ENCODE peak calls at places on chromosomes 7 and 10, in ten cellular contexts. One of them, this sample, is unnamed.

GRCh38 chr10:5434017-5434753 is 21.8 kb downstream of the NET1 start:
- DNase-seq in HCT116: peak
- DNase-seq in A549: peak
- DNase-seq in heart left ventricle: no peak
- DNase-seq in IMR-90: peak
- DNase-seq in GM12878: no peak
- DNase-seq in body of pancreas: no peak
- DNase-seq in suprapubic skin: no peak
- DNase-seq in tibial nerve: no peak
- DNase-seq in stomach: no peak
- DNase-seq in this sample: no peak

GRCh38 chr10:107898392-107898791 is 733.9 kb upstream of the SORCS1 start:
- DNase-seq in GM12878: no peak
- DNase-seq in tibial nerve: no peak
- DNase-seq in IMR-90: no peak
- DNase-seq in stomach: no peak
- DNase-seq in heart left ventricle: no peak
- DNase-seq in body of pancreas: no peak
- DNase-seq in suprapubic skin: no peak
- DNase-seq in A549: no peak
- DNase-seq in HCT116: no peak
- DNase-seq in this sample: no peak

GRCh38 chr10:127405221-127405620 is 143.9 kb upstream of the NPS start:
- DNase-seq in A549: no peak
- DNase-seq in body of pancreas: no peak
- DNase-seq in suprapubic skin: no peak
- DNase-seq in GM12878: no peak
- DNase-seq in heart left ventricle: no peak
- DNase-seq in IMR-90: peak
- DNase-seq in stomach: no peak
- DNase-seq in tibial nerve: no peak
- DNase-seq in HCT116: no peak
- DNase-seq in this sample: no peak

GRCh38 chr7:20296444-20296843 is 34.3 kb upstream of the ITGB8 start:
- DNase-seq in IMR-90: no peak
- DNase-seq in heart left ventricle: no peak
- DNase-seq in tibial nerve: no peak
- DNase-seq in suprapubic skin: no peak
- DNase-seq in A549: no peak
- DNase-seq in HCT116: no peak
- DNase-seq in stomach: no peak
- DNase-seq in body of pancreas: no peak
- DNase-seq in GM12878: no peak
- DNase-seq in this sample: no peak

GRCh38 chr10:86596266-86596665 is 58.1 kb upstream of the OPN4 start:
- DNase-seq in GM12878: no peak
- DNase-seq in tibial nerve: no peak
- DNase-seq in body of pancreas: no peak
- DNase-seq in heart left ventricle: no peak
- DNase-seq in IMR-90: no peak
- DNase-seq in suprapubic skin: no peak
- DNase-seq in A549: no peak
- DNase-seq in stomach: no peak
- DNase-seq in HCT116: no peak
- DNase-seq in this sample: no peak

GRCh38 chr10:3245395-3245794 is 72.8 kb upstream of the PITRM1 start:
- DNase-seq in HCT116: no peak
- DNase-seq in IMR-90: no peak
- DNase-seq in heart left ventricle: no peak
- DNase-seq in tibial nerve: no peak
- DNase-seq in A549: no peak
- DNase-seq in suprapubic skin: peak
- DNase-seq in body of pancreas: no peak
- DNase-seq in GM12878: no peak
- DNase-seq in stomach: no peak
- DNase-seq in this sample: no peak

GRCh38 chr10:62106929-62107519 is 161.6 kb downstream of the RTKN2 start:
- DNase-seq in HCT116: no peak
- DNase-seq in GM12878: no peak
- DNase-seq in IMR-90: no peak
- DNase-seq in body of pancreas: no peak
- DNase-seq in heart left ventricle: no peak
- DNase-seq in tibial nerve: no peak
- DNase-seq in A549: no peak
- DNase-seq in suprapubic skin: no peak
- DNase-seq in stomach: no peak
- DNase-seq in this sample: no peak

GRCh38 chr10:129865960-129866359 is 98.1 kb downstream of the EBF3 start:
- DNase-seq in stomach: no peak
- DNase-seq in tibial nerve: no peak
- DNase-seq in suprapubic skin: no peak
- DNase-seq in HCT116: no peak
- DNase-seq in IMR-90: no peak
- DNase-seq in heart left ventricle: no peak
- DNase-seq in body of pancreas: no peak
- DNase-seq in A549: no peak
- DNase-seq in GM12878: no peak
- DNase-seq in this sample: no peak

GRCh38 chr7:122343986-122344620 is 39.6 kb upstream of the FEZF1 start:
- DNase-seq in GM12878: no peak
- DNase-seq in A549: no peak
- DNase-seq in stomach: no peak
- DNase-seq in heart left ventricle: no peak
- DNase-seq in HCT116: no peak
- DNase-seq in suprapubic skin: no peak
- DNase-seq in tibial nerve: no peak
- DNase-seq in IMR-90: no peak
- DNase-seq in body of pancreas: no peak
- DNase-seq in this sample: no peak

GRCh38 chr10:112185959-112186358 is 2.4 kb upstream of the GPAM start:
- DNase-seq in heart left ventricle: no peak
- DNase-seq in HCT116: no peak
- DNase-seq in IMR-90: no peak
- DNase-seq in stomach: no peak
- DNase-seq in tibial nerve: no peak
- DNase-seq in suprapubic skin: no peak
- DNase-seq in A549: no peak
- DNase-seq in GM12878: no peak
- DNase-seq in body of pancreas: no peak
- DNase-seq in this sample: no peak

GRCh38 chr10:97321032-97321806 is 2.1 kb downstream of the FRAT1 start:
- DNase-seq in body of pancreas: peak
- DNase-seq in tibial nerve: peak
- DNase-seq in heart left ventricle: peak
- DNase-seq in stomach: no peak
- DNase-seq in suprapubic skin: peak
- DNase-seq in A549: no peak
- DNase-seq in IMR-90: no peak
- DNase-seq in HCT116: no peak
- DNase-seq in GM12878: no peak
- DNase-seq in this sample: no peak

GRCh38 chr10:23343591-23344225 is 889 bp downstream of the C10orf67 start:
- DNase-seq in stomach: peak
- DNase-seq in suprapubic skin: no peak
- DNase-seq in GM12878: no peak
- DNase-seq in HCT116: no peak
- DNase-seq in heart left ventricle: peak
- DNase-seq in IMR-90: peak
- DNase-seq in body of pancreas: peak
- DNase-seq in A549: peak
- DNase-seq in tibial nerve: no peak
- DNase-seq in this sample: peak

GRCh38 chr10:97679594-97679993 is 7.4 kb downstream of the AVPI1 start:
- DNase-seq in stomach: no peak
- DNase-seq in heart left ventricle: no peak
- DNase-seq in HCT116: no peak
- DNase-seq in IMR-90: no peak
- DNase-seq in body of pancreas: no peak
- DNase-seq in suprapubic skin: no peak
- DNase-seq in GM12878: no peak
- DNase-seq in A549: no peak
- DNase-seq in tibial nerve: no peak
- DNase-seq in this sample: no peak

GRCh38 chr7:137967143-137968018 is 34.5 kb downstream of the CREB3L2 start:
- DNase-seq in HCT116: no peak
- DNase-seq in IMR-90: peak
- DNase-seq in A549: peak
- DNase-seq in stomach: no peak
- DNase-seq in suprapubic skin: no peak
- DNase-seq in heart left ventricle: no peak
- DNase-seq in GM12878: no peak
- DNase-seq in body of pancreas: no peak
- DNase-seq in tibial nerve: no peak
- DNase-seq in this sample: no peak

GRCh38 chr10:30270247-30270646 is 78.8 kb downstream of the MTPAP start:
- DNase-seq in HCT116: no peak
- DNase-seq in GM12878: no peak
- DNase-seq in A549: peak
- DNase-seq in heart left ventricle: no peak
- DNase-seq in stomach: no peak
- DNase-seq in suprapubic skin: no peak
- DNase-seq in tibial nerve: no peak
- DNase-seq in body of pancreas: no peak
- DNase-seq in IMR-90: peak
- DNase-seq in this sample: no peak

GRCh38 chr7:22156205-22156604 is 200.7 kb downstream of the RAPGEF5 start:
- DNase-seq in GM12878: no peak
- DNase-seq in HCT116: peak
- DNase-seq in A549: peak
- DNase-seq in suprapubic skin: no peak
- DNase-seq in stomach: no peak
- DNase-seq in heart left ventricle: no peak
- DNase-seq in body of pancreas: no peak
- DNase-seq in IMR-90: peak
- DNase-seq in tibial nerve: no peak
- DNase-seq in this sample: no peak

GRCh38 chr10:102503264-102504178 is at the start of gene SUFU:
- DNase-seq in heart left ventricle: peak
- DNase-seq in GM12878: peak
- DNase-seq in tibial nerve: peak
- DNase-seq in A549: peak
- DNase-seq in stomach: peak
- DNase-seq in suprapubic skin: peak
- DNase-seq in body of pancreas: peak
- DNase-seq in IMR-90: peak
- DNase-seq in HCT116: peak
- DNase-seq in this sample: peak
- TF ChIP-seq POLR2A in heart left ventricle: peak
- TF ChIP-seq POLR2A in GM12878: peak
- TF ChIP-seq POLR2A in tibial nerve: no peak
- TF ChIP-seq POLR2A in A549: peak
- TF ChIP-seq POLR2A in stomach: no peak
- TF ChIP-seq POLR2A in suprapubic skin: peak
- TF ChIP-seq POLR2A in body of pancreas: peak
- TF ChIP-seq POLR2A in IMR-90: peak
- TF ChIP-seq POLR2A in HCT116: peak
- TF ChIP-seq POLR2A in this sample: no peak

GRCh38 chr7:2512713-2513112 is 6.9 kb upstream of the LFNG start:
- DNase-seq in body of pancreas: no peak
- DNase-seq in GM12878: no peak
- DNase-seq in A549: no peak
- DNase-seq in HCT116: no peak
- DNase-seq in IMR-90: no peak
- DNase-seq in heart left ventricle: no peak
- DNase-seq in suprapubic skin: no peak
- DNase-seq in tibial nerve: no peak
- DNase-seq in stomach: no peak
- DNase-seq in this sample: no peak
- H3K27ac ChIP-seq in body of pancreas: no peak
- H3K27ac ChIP-seq in GM12878: no peak
- H3K27ac ChIP-seq in A549: peak
- H3K27ac ChIP-seq in HCT116: no peak
- H3K27ac ChIP-seq in IMR-90: no peak
- H3K27ac ChIP-seq in heart left ventricle: no peak
- H3K27ac ChIP-seq in suprapubic skin: no peak
- H3K27ac ChIP-seq in tibial nerve: no peak
- H3K27ac ChIP-seq in stomach: peak
- H3K27ac ChIP-seq in this sample: no peak

DNA sequence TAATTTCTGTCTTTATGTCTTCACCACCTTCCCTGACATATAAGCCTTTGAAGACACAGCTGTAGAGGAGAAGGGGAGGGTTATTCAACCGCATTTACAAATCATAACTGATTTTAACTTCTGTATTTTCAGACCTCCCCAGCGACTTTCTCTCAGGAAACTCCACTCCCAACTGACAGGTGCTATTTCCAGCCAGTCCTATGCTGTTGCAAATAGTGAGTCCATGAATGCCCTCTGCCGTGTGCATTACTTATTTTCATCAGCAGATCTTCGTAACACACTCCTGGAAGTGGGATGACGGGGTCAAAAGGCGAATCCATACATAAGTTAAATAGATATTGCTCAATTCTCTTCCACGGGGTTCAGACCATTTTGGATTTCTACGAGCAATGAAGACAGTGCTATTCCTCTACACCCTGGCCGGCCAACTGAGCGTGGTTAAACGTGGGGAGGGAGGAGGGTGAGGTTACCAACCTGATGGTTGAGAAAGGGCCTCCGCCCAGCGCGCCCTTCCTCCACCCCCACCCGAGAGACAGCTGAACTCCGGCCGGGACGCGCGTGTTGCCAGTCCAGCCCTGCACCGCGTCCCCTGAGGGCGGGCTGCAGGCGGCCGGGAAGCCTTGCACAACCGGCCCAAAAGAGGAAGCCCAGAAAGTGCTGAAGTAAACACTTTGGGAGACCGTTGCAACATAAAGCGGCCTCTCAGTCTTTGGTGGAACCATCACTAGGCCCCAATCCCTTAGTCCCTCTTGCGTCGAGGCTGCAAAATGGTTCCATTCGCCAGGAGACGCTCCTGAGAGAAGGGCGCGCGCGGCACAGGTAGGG is at the start of gene APBB1IP:
- DNase-seq in GM12878: peak
- DNase-seq in heart left ventricle: peak
- DNase-seq in body of pancreas: peak
- DNase-seq in HCT116: no peak
- DNase-seq in A549: no peak
- DNase-seq in suprapubic skin: peak
- DNase-seq in IMR-90: no peak
- DNase-seq in tibial nerve: peak
- DNase-seq in stomach: peak
- DNase-seq in this sample: peak
- TF ChIP-seq POLR2A in GM12878: peak
- TF ChIP-seq POLR2A in heart left ventricle: no peak
- TF ChIP-seq POLR2A in body of pancreas: peak
- TF ChIP-seq POLR2A in HCT116: no peak
- TF ChIP-seq POLR2A in A549: no peak
- TF ChIP-seq POLR2A in suprapubic skin: no peak
- TF ChIP-seq POLR2A in IMR-90: no peak
- TF ChIP-seq POLR2A in tibial nerve: no peak
- TF ChIP-seq POLR2A in stomach: no peak
- TF ChIP-seq POLR2A in this sample: no peak

DNA sequence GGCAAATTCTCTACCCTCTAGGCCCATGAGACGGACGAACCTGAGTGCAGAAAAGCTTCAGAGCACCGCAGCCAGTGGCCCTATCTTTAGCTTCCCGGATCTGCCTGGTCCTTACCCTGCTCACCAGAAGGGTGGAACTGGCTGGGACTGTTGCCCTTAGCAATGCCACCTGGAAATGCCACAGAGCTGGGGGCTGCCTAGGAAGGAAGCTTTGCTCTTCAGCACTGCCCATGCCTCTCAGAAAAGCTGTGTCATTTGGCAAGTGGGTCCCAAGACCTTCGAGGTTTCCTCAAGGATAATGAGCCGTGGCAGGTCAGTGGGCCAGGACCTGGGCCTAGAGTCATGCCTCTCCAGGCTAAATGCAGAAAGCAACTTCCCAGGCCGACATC is 2.2 kb upstream of the HOXA10 start:
- DNase-seq in body of pancreas: no peak
- DNase-seq in A549: no peak
- DNase-seq in GM12878: no peak
- DNase-seq in stomach: no peak
- DNase-seq in HCT116: no peak
- DNase-seq in heart left ventricle: peak
- DNase-seq in IMR-90: no peak
- DNase-seq in tibial nerve: no peak
- DNase-seq in suprapubic skin: peak
- DNase-seq in this sample: no peak
- H3K27ac ChIP-seq in body of pancreas: no peak
- H3K27ac ChIP-seq in A549: no peak
- H3K27ac ChIP-seq in GM12878: no peak
- H3K27ac ChIP-seq in stomach: no peak
- H3K27ac ChIP-seq in HCT116: no peak
- H3K27ac ChIP-seq in heart left ventricle: no peak
- H3K27ac ChIP-seq in IMR-90: no peak
- H3K27ac ChIP-seq in tibial nerve: peak
- H3K27ac ChIP-seq in suprapubic skin: peak
- H3K27ac ChIP-seq in this sample: no peak

This sample was measured in esophagus muscularis mucosa.